ENCODE peak calls at places on chromosomes 16 and 17, in five cellular contexts. S is glutamatergic neuron, V is A549, K is WERI-Rb-1, Y is IMR-90. F is an unnamed sample.

GRCh38 chr17:385195-385835 is 32.7 kb upstream of the RPH3AL start:
- DNase-seq in Y (no peak), K (peak; percentile 49), S (peak; percentile 78), V (peak; percentile 53), F (no peak)

GRCh38 chr17:61405686-61406542 is 6.3 kb downstream of the TBX2 start:
- DNase-seq in Y (peak; percentile 27), S (peak; percentile 15), K (no peak), V (no peak), F (no peak)

GRCh38 chr17:13749566-13750235 is 148.0 kb upstream of the HS3ST3A1 start:
- DNase-seq in Y (no peak), K (no peak), S (no peak), V (no peak), F (no peak)

GRCh38 chr16:76579277-76579676 is 302.1 kb downstream of the CNTNAP4 start:
- DNase-seq in Y (no peak), S (no peak), K (no peak), V (no peak), F (no peak)

GRCh38 chr17:75697651-75698291 is 23.5 kb upstream of the ITGB4 start:
- DNase-seq in Y (no peak), K (no peak), V (no peak), S (no peak), F (no peak)

GRCh38 chr17:77127735-77128361 is 12.9 kb upstream of the SEC14L1 start:
- DNase-seq in K (no peak), S (no peak), V (no peak), Y (no peak), F (no peak)

GRCh38 chr16:4465977-4466779 is 8.2 kb downstream of the NMRAL1 start:
- DNase-seq in K (no peak), S (no peak), Y (no peak), V (no peak), F (no peak)

GRCh38 chr16:49441366-49441780 is 67.8 kb downstream of the C16orf78 start:
- DNase-seq in Y (no peak), K (no peak), S (peak; percentile 30), V (no peak), F (peak; percentile 84)

GRCh38 chr16:14013571-14014283 is 57.4 kb upstream of the MRTFB start:
- DNase-seq in Y (peak; percentile 93), K (no peak), V (peak; percentile 72), S (no peak), F (no peak)

GRCh38 chr16:84449156-84450140 is 55.0 kb downstream of the MEAK7 start:
- DNase-seq in V (no peak), S (no peak), K (no peak), Y (no peak), F (no peak)

GRCh38 chr16:66266436-66267286 is 99.8 kb upstream of the CDH5 start:
- DNase-seq in V (no peak), S (no peak), K (no peak), Y (peak; percentile 90), F (no peak)

GRCh38 chr16:7116734-7117133 is 215.9 kb upstream of the RBFOX1 start:
- DNase-seq in K (no peak), S (no peak), V (no peak), Y (no peak), F (no peak)

GRCh38 chr16:69613283-69614154 is 47.8 kb downstream of the NFAT5 start:
- DNase-seq in V (no peak), K (peak; percentile 10), S (no peak), Y (peak; percentile 56), F (peak; percentile 18)

GRCh38 chr17:79211061-79211770 is 136.6 kb downstream of the ENGASE start:
- DNase-seq in Y (no peak), S (no peak), K (peak; percentile 76), V (no peak), F (no peak)

GRCh38 chr17:50452627-50453300 is 15.9 kb downstream of the CHAD start:
- DNase-seq in S (no peak), V (no peak), Y (peak; percentile 19), K (no peak), F (no peak)

GRCh38 chr16:53789159-53789558 is 85.2 kb downstream of the FTO start:
- DNase-seq in K (no peak), S (no peak), V (no peak), Y (peak; percentile 84), F (no peak)

GRCh38 chr17:42283241-42284019 is 4.9 kb upstream of the STAT5A start:
- DNase-seq in S (no peak), K (peak; percentile 5), Y (no peak), V (no peak), F (no peak)

GRCh38 chr17:17783825-17784598 is 52.8 kb downstream of the SREBF1 start:
- DNase-seq in Y (no peak), K (peak; percentile 53), S (peak; percentile 78), V (no peak), F (peak; percentile 76)

GRCh38 chr17:30361766-30362279 is 16.9 kb upstream of the CPD start:
- DNase-seq in S (no peak), V (no peak), Y (no peak), K (no peak), F (no peak)

GRCh38 chr17:50146230-50146926 is 4.1 kb downstream of the PPP1R9B start:
- DNase-seq in V (no peak), Y (no peak), S (no peak), K (no peak), F (no peak)

GRCh38 chr17:18920911-18921441 is 31.0 kb upstream of the SLC5A10 start:
- DNase-seq in S (no peak), K (no peak), V (no peak), Y (peak; percentile 24), F (peak; percentile 47)

GRCh38 chr16:22813223-22813945 is 578 bp upstream of the HS3ST2 start:
- DNase-seq in S (peak; percentile 72), V (no peak), K (peak; percentile 67), Y (peak; percentile 7), F (peak; percentile 17)

GRCh38 chr17:50467855-50468119 is 893 bp downstream of the CHAD start:
- DNase-seq in V (no peak), Y (no peak), K (no peak), S (no peak), F (no peak)

GRCh38 chr17:76641501-76641900 is 2.1 kb downstream of the ST6GALNAC1 start:
- DNase-seq in S (no peak), Y (no peak), K (no peak), V (peak; percentile 71), F (no peak)

GRCh38 chr17:17897442-17897841 is 60.7 kb upstream of the SREBF1 start:
- DNase-seq in K (no peak), S (no peak), V (no peak), Y (no peak), F (peak; percentile 48)

GRCh38 chr17:60109161-60109560 is 30.4 kb upstream of the HEATR6 start:
- DNase-seq in Y (no peak), V (no peak), K (no peak), S (no peak), F (no peak)

GRCh38 chr17:302300-302698 is 50.3 kb downstream of the RPH3AL start:
- DNase-seq in K (no peak), S (no peak), Y (no peak), V (no peak), F (no peak)

GRCh38 chr16:24993722-24994686 is 21.2 kb downstream of the ARHGAP17 start:
- DNase-seq in S (no peak), V (peak; percentile 78), K (no peak), Y (peak; percentile 96), F (no peak)

GRCh38 chr17:73595068-73595865 is 49.0 kb downstream of the SDK2 start:
- DNase-seq in Y (no peak), S (peak; percentile 71), K (peak; percentile 94), V (peak; percentile 72), F (no peak)

GRCh38 chr16:89572478-89573205 is 2.9 kb upstream of the CPNE7 start:
- DNase-seq in K (no peak), Y (no peak), V (no peak), S (no peak), F (no peak)

GRCh38 chr17:57576744-57577143 is 168.4 kb downstream of the CCDC182 start:
- DNase-seq in K (no peak), S (no peak), V (no peak), Y (no peak), F (no peak)

GRCh38 chr16:81261049-81261648 is 22.7 kb downstream of the BCO1 start:
- DNase-seq in S (no peak), K (no peak), Y (no peak), V (peak; percentile 52), F (no peak)

GRCh38 chr17:20611314-20611713 is 31.8 kb downstream of the CDRT15L2 start:
- DNase-seq in V (no peak), K (no peak), S (no peak), Y (no peak), F (no peak)

DNA sequence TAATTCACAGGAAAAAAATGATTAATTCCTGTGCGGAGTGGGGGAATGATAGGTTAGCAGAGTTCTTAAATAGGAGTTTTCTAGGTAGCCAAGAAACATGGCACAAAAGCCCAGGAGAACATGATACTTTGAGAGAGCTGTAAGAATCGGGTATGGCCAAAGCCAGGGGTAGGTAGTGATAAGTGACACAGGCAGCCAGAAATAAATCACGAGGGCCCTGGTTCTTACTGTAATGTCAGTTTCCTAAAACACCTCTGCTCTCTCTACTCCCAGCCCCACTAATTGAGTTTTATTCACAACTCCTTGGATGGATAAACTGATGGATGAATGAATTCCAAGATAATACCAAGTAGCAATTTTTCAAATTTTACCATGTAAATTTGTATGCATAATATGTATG is 54.1 kb downstream of the VAT1L start:
- DNase-seq in Y (no peak), S (no peak), K (no peak), V (no peak), F (no peak)
- TF ChIP-seq CTCF in Y (no peak), S (no peak), K (no peak), V (no peak), F (no peak)

GRCh38 chr16:54929090-54930033 is 1.3 kb upstream of the IRX5 start:
- DNase-seq in V (peak; percentile 86), S (peak; percentile 100), K (peak; percentile 99), Y (peak; percentile 94), F (peak; percentile 88)
- TF ChIP-seq CTCF in V (peak; percentile 24), S (no peak), K (peak; percentile 42), Y (no peak), F (no peak)

GRCh38 chr16:86608301-86608747 is 30.0 kb downstream of the FOXL1 start:
- DNase-seq in Y (peak; percentile 49), S (no peak), K (no peak), V (no peak), F (no peak)
- TF ChIP-seq CTCF in Y (peak; percentile 25), S (no peak), K (no peak), V (no peak), F (no peak)

GRCh38 chr16:56330476-56330875 is 94.9 kb downstream of the AMFR start:
- DNase-seq in V (no peak), Y (no peak), S (no peak), K (no peak), F (no peak)

GRCh38 chr16:56327929-56328258 is 97.5 kb downstream of the AMFR start:
- DNase-seq in S (no peak), K (no peak), V (no peak), Y (no peak), F (no peak)

GRCh38 chr16:56331399-56331798 is 93.9 kb downstream of the AMFR start:
- DNase-seq in S (no peak), V (no peak), K (no peak), Y (no peak), F (no peak)

GRCh38 chr16:56328276-56329022 is 96.9 kb downstream of the AMFR start:
- DNase-seq in S (no peak), Y (no peak), V (no peak), K (no peak), F (no peak)

DNA sequence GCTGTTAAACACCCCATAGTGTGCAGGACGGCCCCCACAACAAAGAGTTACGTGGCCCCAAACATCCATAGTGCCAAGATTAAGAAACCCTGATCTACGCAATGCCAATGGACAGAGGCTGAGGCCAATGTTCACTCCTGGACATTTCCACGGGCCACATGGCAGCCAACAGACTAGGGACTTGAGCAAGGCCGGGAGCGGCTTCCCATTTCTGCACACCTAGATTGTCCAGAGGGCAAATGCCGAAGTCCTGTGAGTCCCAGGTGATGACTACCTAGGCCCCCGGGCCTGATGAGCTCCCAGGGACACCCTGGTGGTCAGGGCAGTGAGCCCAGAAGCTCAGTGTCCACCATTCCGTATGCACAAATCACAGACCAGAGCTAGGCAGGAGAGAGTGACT is 95.5 kb downstream of the AMFR start:
- DNase-seq in V (no peak), S (no peak), K (no peak), Y (no peak), F (no peak)
- TF ChIP-seq CTCF in V (no peak), S (no peak), K (no peak), Y (no peak), F (no peak)